ENCODE peak calls at places on chromosomes 7 and 10, in ten cellular contexts. G, E, L, S, C, W, D, Z, A and U are unnamed samples.
A peak's percentile ranks its signal among the peaks of the same experiment; 100 is the strongest.

GRCh38 chr10:93991596-93992284 is 2.0 kb upstream of the PLCE1 start:
- DNase-seq in G (no peak), C (no peak), S (no peak), A (no peak), W (peak; percentile 79), D (peak; percentile 82), Z (no peak), E (peak; percentile 15), L (peak; percentile 64), U (peak; percentile 92)

GRCh38 chr7:33692956-33693355 is 212.4 kb upstream of the BMPER start:
- DNase-seq in L (peak; percentile 59), C (no peak), A (no peak), D (peak; percentile 77), Z (no peak), G (no peak), E (no peak), W (peak; percentile 76), S (no peak), U (peak; percentile 72)

GRCh38 chr7:77370606-77371005 is 45.5 kb downstream of the GSAP start:
- DNase-seq in D (no peak), W (no peak), G (no peak), L (no peak), Z (no peak), A (no peak), C (no peak), E (no peak), S (no peak), U (no peak)

GRCh38 chr7:146735992-146736391 is 619.4 kb downstream of the CNTNAP2 start:
- DNase-seq in E (no peak), S (no peak), L (no peak), Z (no peak), W (no peak), A (no peak), G (no peak), C (no peak), D (no peak), U (no peak)

GRCh38 chr7:12866237-12866636 is 178.8 kb downstream of the ARL4A start:
- DNase-seq in S (no peak), Z (no peak), A (no peak), L (no peak), G (no peak), C (no peak), E (no peak), D (no peak), W (no peak), U (peak; percentile 72)

GRCh38 chr7:116583653-116584052 is 58.8 kb downstream of the CAV1 start:
- DNase-seq in Z (no peak), E (no peak), D (peak; percentile 26), S (no peak), A (no peak), W (no peak), C (no peak), L (no peak), G (no peak), U (no peak)

GRCh38 chr7:126574838-126575250 is 677.9 kb downstream of the GRM8 start:
- DNase-seq in A (no peak), W (peak; percentile 16), S (no peak), G (no peak), E (no peak), L (no peak), C (no peak), D (peak; percentile 88), Z (no peak), U (peak; percentile 57)

GRCh38 chr7:22611758-22612079 is 111.7 kb upstream of the STEAP1B start:
- DNase-seq in G (no peak), S (no peak), A (no peak), Z (no peak), C (no peak), D (no peak), L (no peak), E (no peak), W (no peak), U (no peak)

GRCh38 chr7:151110941-151111645 is 24.8 kb downstream of the AGAP3 start:
- DNase-seq in E (peak; percentile 80), L (peak; percentile 54), A (peak; percentile 75), C (peak; percentile 49), G (peak; percentile 75), W (peak; percentile 73), Z (peak; percentile 57), D (peak; percentile 77), S (no peak), U (peak; percentile 90)

GRCh38 chr7:81774496-81774895 is 4.6 kb upstream of the HGF start:
- DNase-seq in S (no peak), C (no peak), Z (no peak), E (no peak), G (no peak), D (peak; percentile 3), L (peak; percentile 55), W (no peak), A (no peak), U (no peak)

GRCh38 chr7:1621718-1622117 is 48.4 kb upstream of the ELFN1 start:
- DNase-seq in L (no peak), D (no peak), C (no peak), G (no peak), E (no peak), Z (no peak), S (no peak), W (no peak), A (no peak), U (no peak)

GRCh38 chr10:35442006-35442405 is 105.7 kb downstream of the CCNY start:
- DNase-seq in E (no peak), L (peak; percentile 28), D (no peak), Z (no peak), G (no peak), C (no peak), S (no peak), W (no peak), A (no peak), U (no peak)

GRCh38 chr10:26216577-26216948 is at the start of gene GAD2:
- DNase-seq in W (no peak), C (no peak), Z (no peak), G (no peak), A (no peak), D (no peak), S (no peak), L (no peak), E (peak; percentile 26), U (no peak)

GRCh38 chr10:82228701-82229100 is 353.7 kb downstream of the NRG3 start:
- DNase-seq in Z (no peak), S (no peak), D (no peak), C (no peak), E (no peak), L (no peak), G (no peak), W (peak; percentile 52), A (no peak), U (no peak)

GRCh38 chr7:78939669-78940068 is 513.8 kb downstream of the MAGI2 start:
- DNase-seq in C (no peak), D (no peak), Z (no peak), W (no peak), L (peak; percentile 5), A (no peak), E (no peak), S (no peak), G (no peak), U (no peak)

GRCh38 chr7:109757713-109758112 is 1188.0 kb downstream of the DNAJB9 start:
- DNase-seq in C (no peak), G (no peak), L (no peak), A (no peak), E (no peak), Z (no peak), W (no peak), S (no peak), D (no peak), U (no peak)

GRCh38 chr7:154699421-154699820 is 303.5 kb downstream of the PAXIP1 start:
- DNase-seq in A (no peak), W (no peak), Z (no peak), E (no peak), D (no peak), G (no peak), L (no peak), S (no peak), C (no peak), U (peak; percentile 25)

GRCh38 chr7:2513702-2514101 is 5.9 kb upstream of the LFNG start:
- DNase-seq in D (no peak), W (no peak), C (no peak), Z (no peak), G (no peak), A (no peak), E (no peak), L (no peak), S (no peak), U (no peak)

GRCh38 chr7:140726304-140726703 is 29.8 kb downstream of the NDUFB2 start:
- DNase-seq in A (no peak), W (peak; percentile 42), Z (no peak), E (no peak), G (no peak), D (peak; percentile 35), S (no peak), C (no peak), L (peak; percentile 52), U (peak; percentile 22)

GRCh38 chr10:15348579-15348978 is 22.5 kb downstream of the FAM171A1 start:
- DNase-seq in E (no peak), A (no peak), L (peak; percentile 16), W (peak; percentile 58), S (no peak), Z (no peak), C (no peak), G (no peak), D (no peak), U (no peak)

GRCh38 chr7:44087914-44088838 is 5.8 kb upstream of the POLM start:
- DNase-seq in L (peak; percentile 93), E (no peak), C (no peak), Z (no peak), A (no peak), S (no peak), D (peak; percentile 96), W (peak; percentile 75), G (peak; percentile 44), U (peak; percentile 59)

GRCh38 chr7:28725045-28725630 is 233.0 kb downstream of the TRIL start:
- DNase-seq in D (no peak), W (no peak), S (no peak), E (no peak), A (no peak), L (no peak), Z (no peak), C (no peak), G (no peak), U (peak; percentile 41)

GRCh38 chr10:101402711-101403110 is 48.7 kb downstream of the BTRC start:
- DNase-seq in L (no peak), G (no peak), D (no peak), S (no peak), E (no peak), A (no peak), W (no peak), Z (no peak), C (no peak), U (no peak)

GRCh38 chr7:116801092-116801710 is 61.2 kb upstream of the CAPZA2 start:
- DNase-seq in C (no peak), D (peak; percentile 87), A (no peak), Z (no peak), W (peak; percentile 60), E (no peak), G (no peak), S (no peak), L (peak; percentile 84), U (peak; percentile 64)

GRCh38 chr10:43417950-43418768 is 9.2 kb upstream of the HNRNPF start:
- DNase-seq in Z (no peak), W (no peak), S (no peak), A (peak; percentile 31), G (peak; percentile 86), L (no peak), D (no peak), C (no peak), E (no peak), U (no peak)